ENCODE peak calls at places on chromosome 7, in eight cellular contexts. A is tibial nerve, Q is upper lobe of left lung, B is IMR-90, X is GM13976, M is MCF 10A, W is heart right ventricle, C is foreskin fibroblast. G is an unnamed sample.

GRCh38 chr7:34652784-34653183 is 5.2 kb upstream of the NPSR1 start:
- DNase-seq in M (no peak), C (no peak), W (no peak), A (no peak), B (no peak), Q (no peak), X (no peak), G (no peak)

GRCh38 chr7:91082038-91082437 is 182.2 kb upstream of the FZD1 start:
- DNase-seq in X (no peak), W (no peak), A (no peak), Q (no peak), B (peak), C (peak), M (no peak), G (no peak)

GRCh38 chr7:1223196-1224092 is 9.2 kb upstream of the UNCX start:
- DNase-seq in M (no peak), C (no peak), X (no peak), B (no peak), A (no peak), W (no peak), Q (no peak), G (no peak)

GRCh38 chr7:19772858-19773337 is 519 bp downstream of the TMEM196 start:
- DNase-seq in B (peak), M (no peak), C (peak), A (no peak), X (peak), W (peak), Q (no peak), G (no peak)

GRCh38 chr7:44052771-44053365 is 8.4 kb downstream of the DBNL start:
- DNase-seq in B (no peak), W (no peak), Q (peak), A (no peak), X (no peak), M (no peak), C (no peak), G (no peak)

GRCh38 chr7:44980393-44981034 is 1.7 kb upstream of the MYO1G start:
- DNase-seq in A (peak), Q (peak), W (no peak), B (peak), C (peak), M (peak), X (peak), G (no peak)

GRCh38 chr7:28356619-28357018 is 55.7 kb upstream of the CREB5 start:
- DNase-seq in W (no peak), C (no peak), Q (no peak), B (no peak), A (no peak), X (no peak), M (no peak), G (no peak)

GRCh38 chr7:4479367-4480039 is 202.6 kb upstream of the FOXK1 start:
- DNase-seq in A (no peak), Q (peak), C (peak), B (peak), W (no peak), M (peak), X (peak), G (no peak)

GRCh38 chr7:84058311-84059076 is 136.1 kb downstream of the SEMA3A start:
- DNase-seq in W (no peak), A (no peak), C (peak), X (no peak), M (no peak), B (peak), Q (no peak), G (no peak)

GRCh38 chr7:2437537-2438148 is 34.2 kb downstream of the CHST12 start:
- DNase-seq in C (no peak), A (no peak), B (no peak), M (no peak), W (no peak), Q (no peak), X (no peak), G (no peak)

GRCh38 chr7:132773527-132773956 is 197.3 kb upstream of the PLXNA4 start:
- DNase-seq in A (no peak), X (no peak), B (peak), M (peak), W (no peak), Q (no peak), C (peak), G (no peak)

GRCh38 chr7:157875230-157876179 is 538.7 kb downstream of the DNAJB6 start:
- DNase-seq in B (no peak), M (no peak), C (no peak), Q (no peak), X (no peak), W (no peak), A (no peak), G (no peak)

GRCh38 chr7:145031162-145031561 is 195.3 kb upstream of the TPK1 start:
- DNase-seq in B (no peak), C (no peak), X (no peak), M (no peak), W (no peak), A (no peak), Q (no peak), G (no peak)

GRCh38 chr7:134834689-134835462 is 55.4 kb downstream of the CALD1 start:
- DNase-seq in W (no peak), B (peak), X (no peak), M (no peak), C (peak), A (no peak), Q (no peak), G (no peak)

GRCh38 chr7:132004528-132004927 is 448.1 kb upstream of the PODXL start:
- DNase-seq in M (peak), Q (no peak), A (no peak), W (peak), B (no peak), C (peak), X (no peak), G (no peak)

GRCh38 chr7:130333832-130334231 is 10.8 kb upstream of the CPA5 start:
- DNase-seq in Q (no peak), C (no peak), X (no peak), B (no peak), A (no peak), M (no peak), W (no peak), G (no peak)
- TF ChIP-seq CTCF in Q (no peak), C (no peak), X (no peak), B (no peak), A (no peak), M (no peak), W (no peak), G (no peak)

GRCh38 chr7:155683714-155684113 is 39.3 kb downstream of the RBM33 start:
- DNase-seq in X (no peak), M (no peak), W (no peak), B (no peak), Q (no peak), A (no peak), C (no peak), G (no peak)
- TF ChIP-seq CTCF in X (no peak), M (no peak), W (no peak), B (no peak), Q (no peak), A (no peak), C (no peak), G (no peak)

GRCh38 chr7:66493235-66494181 is 135.2 kb upstream of the KCTD7 start:
- DNase-seq in Q (peak), A (peak), B (peak), M (peak), C (peak), X (peak), W (peak), G (peak)
- TF ChIP-seq CTCF in Q (no peak), A (peak), B (no peak), M (peak), C (no peak), X (peak), W (peak), G (peak)

DNA sequence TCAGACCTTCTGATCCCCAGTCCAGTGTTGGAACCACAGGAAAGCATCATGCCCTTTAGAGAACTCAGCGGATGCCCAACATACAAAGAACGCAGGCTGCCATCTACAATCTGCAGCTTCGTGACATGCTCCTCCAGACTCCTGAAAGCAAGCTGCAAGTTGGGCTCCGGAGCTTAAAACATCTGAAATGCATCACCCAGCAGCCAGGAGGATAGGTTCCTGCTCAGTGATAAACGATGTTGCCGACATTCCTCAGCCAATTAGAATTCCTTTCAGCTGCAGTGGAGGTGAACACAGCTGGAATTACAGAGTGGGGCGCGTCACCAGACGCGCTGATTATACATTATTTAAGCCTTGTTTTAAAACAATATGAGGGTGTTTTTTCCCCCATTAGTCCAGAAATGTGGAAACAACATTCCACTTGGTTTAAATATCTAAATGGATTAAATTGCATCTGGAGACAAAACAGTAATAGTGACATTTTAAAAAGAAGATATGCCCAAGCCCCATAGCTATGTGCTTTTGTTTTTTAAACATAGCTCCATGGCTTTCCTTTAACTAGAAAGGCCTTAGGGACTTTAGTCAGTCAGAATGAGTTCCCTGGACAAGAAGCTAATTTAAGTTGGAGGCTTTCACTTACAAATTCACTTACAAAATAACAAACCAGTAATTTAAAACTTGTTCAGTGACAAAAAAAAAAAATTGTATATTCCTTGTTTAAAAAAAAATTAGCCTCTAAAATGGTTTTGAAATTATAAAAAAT is 6.3 kb downstream of the SMURF1 start:
- DNase-seq in B (peak), C (peak), Q (no peak), M (no peak), X (no peak), A (no peak), W (no peak), G (no peak)
- TF ChIP-seq CTCF in B (no peak), C (no peak), Q (no peak), M (no peak), X (no peak), A (no peak), W (no peak), G (no peak)

DNA sequence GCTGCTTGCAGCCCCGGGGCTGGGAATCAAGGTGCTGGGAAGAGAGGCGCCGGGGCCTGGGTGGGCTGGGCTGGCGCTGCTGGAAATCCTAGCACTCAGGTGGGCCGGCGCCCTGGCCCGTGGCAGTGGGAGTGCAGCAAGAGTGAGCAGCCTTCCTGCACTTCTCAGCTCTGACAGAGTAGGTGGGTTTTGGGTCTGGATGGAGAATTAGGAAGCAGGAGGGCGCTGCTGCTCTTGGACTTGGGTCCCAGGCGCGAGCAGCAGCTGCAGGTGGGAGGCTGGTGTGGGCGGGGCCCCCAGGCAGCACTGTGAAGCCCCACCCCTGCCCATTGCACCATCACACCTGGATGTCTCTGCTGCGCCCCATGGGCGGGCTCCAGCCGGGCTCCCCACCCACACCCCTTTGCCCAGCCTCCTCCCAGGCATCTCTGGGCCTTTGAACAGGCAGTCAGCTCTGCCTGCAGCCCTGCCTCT is 6.0 kb downstream of the BRI3 start:
- DNase-seq in M (peak), Q (peak), W (no peak), B (no peak), A (no peak), C (no peak), X (no peak), G (no peak)
- TF ChIP-seq CTCF in M (no peak), Q (no peak), W (no peak), B (no peak), A (no peak), C (no peak), X (no peak), G (no peak)

GRCh38 chr7:93877742-93878141 is 12.8 kb downstream of the TFPI2 start:
- DNase-seq in C (no peak), A (no peak), Q (no peak), W (no peak), M (no peak), X (no peak), B (no peak), G (no peak)
- TF ChIP-seq CTCF in C (no peak), A (no peak), Q (no peak), W (no peak), M (no peak), X (no peak), B (no peak), G (no peak)

GRCh38 chr7:148558914-148559313 is 31.7 kb upstream of the C7orf33 start:
- DNase-seq in A (no peak), X (no peak), Q (no peak), B (no peak), M (no peak), C (no peak), W (no peak), G (no peak)

GRCh38 chr7:148561099-148561498 is 29.5 kb upstream of the C7orf33 start:
- DNase-seq in C (no peak), W (no peak), B (no peak), X (no peak), Q (no peak), A (no peak), M (no peak), G (no peak)

GRCh38 chr7:148553979-148554378 is 36.6 kb upstream of the C7orf33 start:
- DNase-seq in B (no peak), W (no peak), A (no peak), M (no peak), C (no peak), X (no peak), Q (no peak), G (no peak)

DNA sequence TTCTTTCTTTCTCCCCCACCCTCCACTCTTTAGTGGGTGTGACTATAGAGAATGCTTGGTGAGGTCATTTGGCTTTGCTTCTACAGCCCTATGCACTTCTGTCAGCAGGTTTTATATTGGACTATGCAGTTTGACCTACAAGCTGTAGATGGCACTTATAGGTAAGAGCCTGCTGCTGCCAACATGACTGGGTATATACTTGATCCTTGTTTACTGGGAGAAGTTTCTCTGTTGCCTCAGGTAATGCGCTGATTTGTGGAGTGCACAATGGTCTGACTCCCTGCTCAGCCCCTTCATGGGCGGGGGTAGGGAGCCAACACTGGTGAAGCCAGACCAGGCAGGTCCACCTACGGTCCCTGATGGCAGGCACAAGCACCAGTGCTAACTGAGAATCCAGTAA is 33.7 kb upstream of the C7orf33 start:
- DNase-seq in B (no peak), M (no peak), W (no peak), Q (peak), C (no peak), X (no peak), A (no peak), G (no peak)
- TF ChIP-seq CTCF in B (no peak), M (no peak), W (no peak), Q (no peak), C (no peak), X (no peak), A (no peak), G (no peak)

GRCh38 chr7:33185786-33186185 is 56.4 kb downstream of the BBS9 start:
- DNase-seq in W (no peak), B (peak), Q (no peak), C (peak), A (no peak), X (peak), M (peak), G (no peak)
- TF ChIP-seq CTCF in W (peak), B (peak), Q (peak), C (peak), A (peak), X (peak), M (peak), G (peak)

GRCh38 chr7:101859411-101860106 is 42.1 kb downstream of the CUX1 start:
- DNase-seq in C (peak), B (no peak), W (no peak), Q (no peak), X (no peak), A (peak), M (no peak), G (no peak)

GRCh38 chr7:101860316-101861222 is 43.1 kb downstream of the CUX1 start:
- DNase-seq in Q (no peak), A (no peak), B (no peak), M (no peak), X (no peak), W (no peak), C (no peak), G (no peak)

GRCh38 chr7:101857358-101857794 is 40.0 kb downstream of the CUX1 start:
- DNase-seq in C (no peak), A (no peak), W (no peak), B (no peak), M (no peak), X (peak), Q (no peak), G (no peak)

GRCh38 chr7:101856488-101857357 is 39.3 kb downstream of the CUX1 start:
- DNase-seq in Q (peak), M (peak), A (peak), C (peak), X (peak), B (peak), W (peak), G (peak)

GRCh38 chr7:101858437-101859385 is 41.3 kb downstream of the CUX1 start:
- DNase-seq in A (no peak), M (no peak), C (no peak), B (no peak), Q (peak), W (no peak), X (no peak), G (no peak)
- TF ChIP-seq CTCF in A (no peak), M (no peak), C (no peak), B (no peak), Q (no peak), W (no peak), X (no peak), G (no peak)